ENCODE peak calls at places on chromosome 19, in eight cellular contexts. B, S, O, E, X, D, V and Z are unnamed samples.

GRCh38 chr19:44889830-44890365 is 1.2 kb upstream of the TOMM40 start:
- DNase-seq in X (no peak), B (no peak), S (no peak), V (no peak), E (no peak), D (no peak), O (no peak), Z (no peak)

GRCh38 chr19:33904681-33905080 is 108.0 kb downstream of the KCTD15 start:
- DNase-seq in S (peak; percentile 65), E (no peak), X (no peak), O (peak; percentile 52), V (no peak), B (no peak), D (peak; percentile 67), Z (no peak)

GRCh38 chr19:1690570-1691307 is 38.3 kb upstream of the TCF3 start:
- DNase-seq in X (no peak), S (peak; percentile 96), B (peak; percentile 54), D (no peak), O (peak; percentile 19), V (no peak), E (peak; percentile 81), Z (no peak)

GRCh38 chr19:2084993-2085720 is 11.0 kb downstream of the MOB3A start:
- DNase-seq in V (no peak), B (peak; percentile 91), E (peak; percentile 88), D (peak; percentile 33), X (no peak), S (no peak), O (peak; percentile 60), Z (no peak)

GRCh38 chr19:49427855-49428546 is 2.8 kb downstream of the GFY start:
- DNase-seq in E (no peak), O (no peak), X (no peak), S (peak; percentile 92), B (no peak), D (no peak), V (no peak), Z (no peak)

GRCh38 chr19:3692141-3693029 is 7.9 kb downstream of the PIP5K1C start:
- DNase-seq in E (no peak), B (peak; percentile 42), S (peak; percentile 93), D (no peak), X (no peak), V (no peak), O (no peak), Z (no peak)

GRCh38 chr19:32231691-32232090 is 113.7 kb upstream of the ZNF507 start:
- DNase-seq in D (no peak), E (no peak), O (no peak), V (no peak), X (no peak), B (no peak), S (peak; percentile 7), Z (no peak)

GRCh38 chr19:56725829-56726424 is 54.4 kb upstream of the ZNF835 start:
- DNase-seq in S (no peak), V (no peak), D (no peak), O (peak; percentile 2), B (no peak), E (no peak), X (no peak), Z (no peak)

GRCh38 chr19:10227215-10227971 is 3.7 kb downstream of the S1PR2 start:
- DNase-seq in B (no peak), X (no peak), D (peak; percentile 63), V (no peak), E (peak; percentile 63), O (peak; percentile 38), S (peak; percentile 84), Z (no peak)

GRCh38 chr19:52778811-52779210 is 7.8 kb downstream of the ZNF600 start:
- DNase-seq in V (no peak), E (no peak), S (no peak), D (no peak), B (no peak), X (no peak), O (no peak), Z (no peak)

GRCh38 chr19:14005381-14006084 is 587 bp downstream of the RFX1 start:
- DNase-seq in B (peak; percentile 90), S (peak; percentile 97), E (peak; percentile 96), O (peak; percentile 93), V (peak; percentile 63), X (no peak), D (peak; percentile 94), Z (no peak)

DNA sequence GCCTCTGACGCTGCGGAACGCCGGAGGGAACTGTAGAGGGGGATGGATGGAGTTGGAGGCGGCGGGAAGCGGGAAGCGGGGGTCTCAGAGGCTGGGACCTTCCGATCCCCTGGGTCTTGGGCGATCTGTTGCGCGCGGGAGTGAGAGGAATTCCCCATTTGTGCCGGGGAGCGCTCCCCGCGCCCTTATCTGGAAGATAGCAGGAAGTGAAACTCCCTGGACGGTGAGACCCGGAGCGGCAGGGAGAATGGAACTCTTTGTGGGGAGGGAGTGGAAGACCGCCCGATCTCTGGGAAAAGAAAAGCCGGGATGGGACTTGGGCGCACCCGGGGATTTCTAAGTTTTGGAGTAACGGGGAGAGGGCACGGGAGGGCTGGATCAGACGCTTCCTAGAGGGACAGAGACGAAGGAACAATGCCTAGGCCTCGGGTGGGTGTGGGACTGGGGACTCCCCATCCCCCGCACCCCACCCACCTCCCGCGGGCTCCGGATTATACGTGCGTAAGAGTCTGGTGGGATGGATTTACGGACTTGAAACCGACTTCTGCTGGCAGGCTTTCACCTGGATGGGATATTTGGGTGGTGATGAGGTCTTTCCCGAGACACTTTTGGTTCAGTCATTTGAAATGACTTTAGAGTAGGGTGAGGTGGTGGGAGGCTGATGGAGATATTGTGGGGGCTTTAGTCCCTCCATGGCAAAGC is 495 bp downstream of the LSR start:
- DNase-seq in E (peak; percentile 63), X (no peak), B (no peak), V (no peak), D (no peak), S (peak; percentile 71), O (no peak), Z (no peak)
- H3K4me3 ChIP-seq in E (peak overlapping the region; percentile 69), X (no peak overlapping the region), B (peak overlapping the region; percentile 74), V (no peak overlapping the region), D (no peak overlapping the region), S (peak overlapping the region; percentile 93), O (peak overlapping the region; percentile 81), Z (no peak overlapping the region)

DNA sequence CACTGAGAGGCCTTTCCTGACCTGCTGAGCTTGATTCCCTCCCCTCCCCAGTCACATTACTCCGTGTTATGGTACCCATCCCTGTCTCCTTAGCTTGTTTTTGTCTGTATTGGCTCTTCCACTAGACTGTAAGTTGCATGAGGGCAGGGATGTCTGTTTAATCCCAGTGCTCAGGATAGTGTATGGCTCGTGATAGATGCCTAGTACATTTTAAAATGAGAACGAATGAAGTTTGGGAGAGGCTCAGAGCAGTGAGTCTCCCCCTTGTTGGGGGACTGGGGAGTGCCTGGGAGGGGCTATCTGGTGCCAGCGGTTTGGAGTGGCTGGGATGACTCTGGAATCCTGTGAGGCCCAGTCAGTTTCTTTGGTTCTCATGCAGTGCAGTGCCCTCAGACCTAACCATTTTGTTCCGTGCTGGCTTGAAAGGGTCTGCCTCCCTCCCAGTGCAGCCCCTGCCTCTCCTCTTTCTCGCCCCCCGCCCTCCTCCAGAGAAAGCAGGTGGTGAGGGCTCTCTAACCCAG is 35.5 kb downstream of the ACTN4 start:
- DNase-seq in V (no peak), O (no peak), D (no peak), E (no peak), X (no peak), B (no peak), S (no peak), Z (no peak)
- H3K4me3 ChIP-seq in V (no peak overlapping the region), O (no peak overlapping the region), D (no peak overlapping the region), E (no peak overlapping the region), X (no peak overlapping the region), B (no peak overlapping the region), S (no peak overlapping the region), Z (no peak overlapping the region)

GRCh38 chr19:21321134-21321533 is 8.1 kb downstream of the ZNF708 start:
- DNase-seq in O (no peak), E (no peak), S (no peak), B (no peak), X (no peak), D (no peak), V (no peak), Z (no peak)
- H3K4me3 ChIP-seq in O (no peak overlapping the region), E (no peak overlapping the region), S (no peak overlapping the region), B (no peak overlapping the region), X (no peak overlapping the region), D (no peak overlapping the region), V (no peak overlapping the region), Z (no peak overlapping the region)

GRCh38 chr19:6476896-6477431 is 4.6 kb downstream of the DENND1C start:
- DNase-seq in E (no peak), O (no peak), V (no peak), S (peak; percentile 76), X (no peak), D (no peak), B (no peak), Z (no peak)
- H3K4me3 ChIP-seq in E (peak overlapping the region; percentile 21), O (peak overlapping the region; percentile 27), V (peak overlapping the region; percentile 14), S (peak overlapping the region; percentile 56), X (no peak overlapping the region), D (no peak overlapping the region), B (no peak overlapping the region), Z (peak overlapping the region; percentile 14)

GRCh38 chr19:55383279-55383788 is 758 bp downstream of the TMEM238 start:
- DNase-seq in X (no peak), O (no peak), S (no peak), B (no peak), V (no peak), E (no peak), D (no peak), Z (no peak)
- H3K4me3 ChIP-seq in X (peak overlapping the region; percentile 44), O (peak overlapping the region; percentile 22), S (peak overlapping the region; percentile 42), B (peak overlapping the region; percentile 34), V (peak overlapping the region; percentile 23), E (peak overlapping the region; percentile 96), D (peak overlapping the region; percentile 35), Z (peak overlapping the region; percentile 44)

GRCh38 chr19:16671652-16672274 is 10.8 kb downstream of the TMEM38A start:
- DNase-seq in S (no peak), D (no peak), B (no peak), V (no peak), X (no peak), O (no peak), E (no peak), Z (no peak)
- H3K4me3 ChIP-seq in S (no peak overlapping the region), D (no peak overlapping the region), B (no peak overlapping the region), V (no peak overlapping the region), X (no peak overlapping the region), O (no peak overlapping the region), E (no peak overlapping the region), Z (no peak overlapping the region)

GRCh38 chr19:50476224-50476942 is at the start of the genes EMC10 and GARIN5A:
- DNase-seq in S (peak; percentile 100), D (peak; percentile 96), B (peak; percentile 85), O (peak; percentile 97), V (peak; percentile 83), X (peak; percentile 70), E (peak; percentile 97), Z (peak; percentile 39)

GRCh38 chr19:50479761-50480251 is 3.2 kb upstream of the GARIN5A start:
- DNase-seq in S (no peak), D (no peak), B (no peak), E (peak; percentile 46), V (no peak), O (no peak), X (no peak), Z (no peak)

GRCh38 chr19:50476943-50477264 is 256 bp upstream of the GARIN5A start:
- DNase-seq in D (no peak), E (no peak), S (no peak), X (no peak), O (no peak), V (no peak), B (no peak), Z (no peak)

GRCh38 chr19:50478901-50479715 is 2.5 kb upstream of the GARIN5A start:
- DNase-seq in X (no peak), V (no peak), O (peak; percentile 49), E (peak; percentile 63), S (peak; percentile 91), D (peak; percentile 61), B (no peak), Z (no peak)

GRCh38 chr19:50477751-50478515 is 1.3 kb upstream of the GARIN5A start:
- DNase-seq in V (no peak), O (no peak), B (no peak), S (no peak), E (peak; percentile 32), D (no peak), X (no peak), Z (no peak)
- H3K4me3 ChIP-seq in V (no peak overlapping the region), O (no peak overlapping the region), B (peak overlapping the region; percentile 55), S (no peak overlapping the region), E (peak overlapping the region; percentile 98), D (no peak overlapping the region), X (no peak overlapping the region), Z (no peak overlapping the region)